ENCODE peak calls at places on chromosomes 1 and 21, in nine cellular contexts. One of them, this sample, is unnamed.

GRCh38 chr1:94245747-94246438 is 8.5 kb upstream of the ARHGAP29 start:
- DNase-seq in CD8-positive, alpha-beta T cell: no peak
- DNase-seq in GM12865: no peak
- DNase-seq in body of pancreas: no peak
- DNase-seq in HFF-Myc: no peak
- DNase-seq in cardiac muscle cell: no peak
- DNase-seq in AG10803: no peak
- DNase-seq in IMR-90: peak
- DNase-seq in HCT116: no peak
- DNase-seq in this sample: no peak

GRCh38 chr1:99441234-99442095 is 177.2 kb downstream of the PLPPR4 start:
- DNase-seq in CD8-positive, alpha-beta T cell: no peak
- DNase-seq in GM12865: no peak
- DNase-seq in body of pancreas: no peak
- DNase-seq in HFF-Myc: no peak
- DNase-seq in cardiac muscle cell: no peak
- DNase-seq in AG10803: peak
- DNase-seq in IMR-90: peak
- DNase-seq in HCT116: no peak
- DNase-seq in this sample: no peak

GRCh38 chr1:56360021-56360420 is 219.3 kb downstream of the PLPP3 start:
- DNase-seq in CD8-positive, alpha-beta T cell: no peak
- DNase-seq in GM12865: no peak
- DNase-seq in body of pancreas: no peak
- DNase-seq in HFF-Myc: no peak
- DNase-seq in cardiac muscle cell: no peak
- DNase-seq in AG10803: no peak
- DNase-seq in IMR-90: peak
- DNase-seq in HCT116: no peak
- DNase-seq in this sample: no peak

GRCh38 chr1:187001198-187001904 is 172.6 kb downstream of the PLA2G4A start:
- DNase-seq in CD8-positive, alpha-beta T cell: no peak
- DNase-seq in GM12865: no peak
- DNase-seq in body of pancreas: no peak
- DNase-seq in HFF-Myc: peak
- DNase-seq in cardiac muscle cell: no peak
- DNase-seq in AG10803: peak
- DNase-seq in IMR-90: peak
- DNase-seq in HCT116: no peak
- DNase-seq in this sample: no peak

GRCh38 chr1:100353073-100353801 is 931 bp downstream of the CDC14A start:
- DNase-seq in CD8-positive, alpha-beta T cell: peak
- DNase-seq in GM12865: peak
- DNase-seq in body of pancreas: peak
- DNase-seq in HFF-Myc: no peak
- DNase-seq in cardiac muscle cell: no peak
- DNase-seq in AG10803: peak
- DNase-seq in IMR-90: no peak
- DNase-seq in HCT116: no peak
- DNase-seq in this sample: peak

GRCh38 chr21:44919111-44919912 is 1.4 kb downstream of the ITGB2 start:
- DNase-seq in CD8-positive, alpha-beta T cell: peak
- DNase-seq in GM12865: no peak
- DNase-seq in body of pancreas: no peak
- DNase-seq in HFF-Myc: no peak
- DNase-seq in cardiac muscle cell: no peak
- DNase-seq in AG10803: no peak
- DNase-seq in IMR-90: no peak
- DNase-seq in HCT116: no peak
- DNase-seq in this sample: no peak

GRCh38 chr1:40848530-40849189 is 13.5 kb downstream of the CITED4 start:
- DNase-seq in CD8-positive, alpha-beta T cell: no peak
- DNase-seq in GM12865: peak
- DNase-seq in body of pancreas: peak
- DNase-seq in HFF-Myc: peak
- DNase-seq in cardiac muscle cell: peak
- DNase-seq in AG10803: peak
- DNase-seq in IMR-90: peak
- DNase-seq in HCT116: peak
- DNase-seq in this sample: peak

GRCh38 chr21:33856893-33857527 is 58.6 kb downstream of the ATP5PO start:
- DNase-seq in CD8-positive, alpha-beta T cell: no peak
- DNase-seq in GM12865: no peak
- DNase-seq in body of pancreas: no peak
- DNase-seq in HFF-Myc: no peak
- DNase-seq in cardiac muscle cell: no peak
- DNase-seq in AG10803: peak
- DNase-seq in IMR-90: no peak
- DNase-seq in HCT116: no peak
- DNase-seq in this sample: no peak

GRCh38 chr1:210695041-210695440 is 366.3 kb downstream of the HHAT start:
- DNase-seq in CD8-positive, alpha-beta T cell: no peak
- DNase-seq in GM12865: no peak
- DNase-seq in body of pancreas: no peak
- DNase-seq in HFF-Myc: no peak
- DNase-seq in cardiac muscle cell: no peak
- DNase-seq in AG10803: no peak
- DNase-seq in IMR-90: peak
- DNase-seq in HCT116: no peak
- DNase-seq in this sample: no peak

GRCh38 chr1:3996846-3997705 is 97.0 kb upstream of the C1orf174 start:
- DNase-seq in CD8-positive, alpha-beta T cell: no peak
- DNase-seq in GM12865: no peak
- DNase-seq in body of pancreas: no peak
- DNase-seq in HFF-Myc: no peak
- DNase-seq in cardiac muscle cell: no peak
- DNase-seq in AG10803: no peak
- DNase-seq in IMR-90: no peak
- DNase-seq in HCT116: no peak
- DNase-seq in this sample: no peak

GRCh38 chr1:86430376-86430775 is 6.4 kb downstream of the CLCA2 start:
- DNase-seq in CD8-positive, alpha-beta T cell: no peak
- DNase-seq in GM12865: no peak
- DNase-seq in body of pancreas: no peak
- DNase-seq in HFF-Myc: no peak
- DNase-seq in cardiac muscle cell: no peak
- DNase-seq in AG10803: no peak
- DNase-seq in IMR-90: no peak
- DNase-seq in HCT116: no peak
- DNase-seq in this sample: no peak

GRCh38 chr21:28464988-28465387 is 527.7 kb downstream of the LTN1 start:
- DNase-seq in CD8-positive, alpha-beta T cell: no peak
- DNase-seq in GM12865: no peak
- DNase-seq in body of pancreas: no peak
- DNase-seq in HFF-Myc: no peak
- DNase-seq in cardiac muscle cell: no peak
- DNase-seq in AG10803: no peak
- DNase-seq in IMR-90: no peak
- DNase-seq in HCT116: no peak
- DNase-seq in this sample: no peak

GRCh38 chr1:147504801-147505303 is 36.4 kb upstream of the BCL9 start:
- DNase-seq in CD8-positive, alpha-beta T cell: no peak
- DNase-seq in GM12865: no peak
- DNase-seq in body of pancreas: no peak
- DNase-seq in HFF-Myc: no peak
- DNase-seq in cardiac muscle cell: peak
- DNase-seq in AG10803: peak
- DNase-seq in IMR-90: peak
- DNase-seq in HCT116: no peak
- DNase-seq in this sample: peak

GRCh38 chr1:225963735-225964530 is 22.9 kb upstream of the LEFTY2 start:
- DNase-seq in CD8-positive, alpha-beta T cell: no peak
- DNase-seq in GM12865: no peak
- DNase-seq in body of pancreas: no peak
- DNase-seq in HFF-Myc: no peak
- DNase-seq in cardiac muscle cell: no peak
- DNase-seq in AG10803: no peak
- DNase-seq in IMR-90: no peak
- DNase-seq in HCT116: no peak
- DNase-seq in this sample: no peak

GRCh38 chr1:172882791-172883386 is 167.9 kb downstream of the TNFSF18 start:
- DNase-seq in CD8-positive, alpha-beta T cell: no peak
- DNase-seq in GM12865: no peak
- DNase-seq in body of pancreas: no peak
- DNase-seq in HFF-Myc: no peak
- DNase-seq in cardiac muscle cell: no peak
- DNase-seq in AG10803: no peak
- DNase-seq in IMR-90: no peak
- DNase-seq in HCT116: no peak
- DNase-seq in this sample: no peak

GRCh38 chr1:13786541-13786940 is 86.6 kb downstream of the PRDM2 start:
- DNase-seq in CD8-positive, alpha-beta T cell: no peak
- DNase-seq in GM12865: no peak
- DNase-seq in body of pancreas: no peak
- DNase-seq in HFF-Myc: no peak
- DNase-seq in cardiac muscle cell: no peak
- DNase-seq in AG10803: no peak
- DNase-seq in IMR-90: no peak
- DNase-seq in HCT116: no peak
- DNase-seq in this sample: no peak

GRCh38 chr1:13790290-13791035 is 90.5 kb downstream of the PRDM2 start:
- DNase-seq in CD8-positive, alpha-beta T cell: no peak
- DNase-seq in GM12865: no peak
- DNase-seq in body of pancreas: no peak
- DNase-seq in HFF-Myc: no peak
- DNase-seq in cardiac muscle cell: no peak
- DNase-seq in AG10803: no peak
- DNase-seq in IMR-90: no peak
- DNase-seq in HCT116: no peak
- DNase-seq in this sample: no peak

GRCh38 chr1:13784971-13785370 is 85.0 kb downstream of the PRDM2 start:
- DNase-seq in CD8-positive, alpha-beta T cell: no peak
- DNase-seq in GM12865: no peak
- DNase-seq in body of pancreas: no peak
- DNase-seq in HFF-Myc: no peak
- DNase-seq in cardiac muscle cell: no peak
- DNase-seq in AG10803: no peak
- DNase-seq in IMR-90: peak
- DNase-seq in HCT116: no peak
- DNase-seq in this sample: no peak

GRCh38 chr1:13792429-13792828 is 92.4 kb downstream of the PRDM2 start:
- DNase-seq in CD8-positive, alpha-beta T cell: no peak
- DNase-seq in GM12865: no peak
- DNase-seq in body of pancreas: no peak
- DNase-seq in HFF-Myc: no peak
- DNase-seq in cardiac muscle cell: no peak
- DNase-seq in AG10803: peak
- DNase-seq in IMR-90: peak
- DNase-seq in HCT116: no peak
- DNase-seq in this sample: no peak

GRCh38 chr1:13788795-13789194 is 88.8 kb downstream of the PRDM2 start:
- DNase-seq in CD8-positive, alpha-beta T cell: no peak
- DNase-seq in GM12865: no peak
- DNase-seq in body of pancreas: no peak
- DNase-seq in HFF-Myc: no peak
- DNase-seq in cardiac muscle cell: no peak
- DNase-seq in AG10803: no peak
- DNase-seq in IMR-90: no peak
- DNase-seq in HCT116: no peak
- DNase-seq in this sample: no peak
- TF ChIP-seq CTCF in CD8-positive, alpha-beta T cell: no peak
- TF ChIP-seq CTCF in GM12865: no peak
- TF ChIP-seq CTCF in body of pancreas: no peak
- TF ChIP-seq CTCF in HFF-Myc: no peak
- TF ChIP-seq CTCF in cardiac muscle cell: no peak
- TF ChIP-seq CTCF in AG10803: no peak
- TF ChIP-seq CTCF in IMR-90: no peak
- TF ChIP-seq CTCF in HCT116: no peak
- TF ChIP-seq CTCF in this sample: no peak

DNA sequence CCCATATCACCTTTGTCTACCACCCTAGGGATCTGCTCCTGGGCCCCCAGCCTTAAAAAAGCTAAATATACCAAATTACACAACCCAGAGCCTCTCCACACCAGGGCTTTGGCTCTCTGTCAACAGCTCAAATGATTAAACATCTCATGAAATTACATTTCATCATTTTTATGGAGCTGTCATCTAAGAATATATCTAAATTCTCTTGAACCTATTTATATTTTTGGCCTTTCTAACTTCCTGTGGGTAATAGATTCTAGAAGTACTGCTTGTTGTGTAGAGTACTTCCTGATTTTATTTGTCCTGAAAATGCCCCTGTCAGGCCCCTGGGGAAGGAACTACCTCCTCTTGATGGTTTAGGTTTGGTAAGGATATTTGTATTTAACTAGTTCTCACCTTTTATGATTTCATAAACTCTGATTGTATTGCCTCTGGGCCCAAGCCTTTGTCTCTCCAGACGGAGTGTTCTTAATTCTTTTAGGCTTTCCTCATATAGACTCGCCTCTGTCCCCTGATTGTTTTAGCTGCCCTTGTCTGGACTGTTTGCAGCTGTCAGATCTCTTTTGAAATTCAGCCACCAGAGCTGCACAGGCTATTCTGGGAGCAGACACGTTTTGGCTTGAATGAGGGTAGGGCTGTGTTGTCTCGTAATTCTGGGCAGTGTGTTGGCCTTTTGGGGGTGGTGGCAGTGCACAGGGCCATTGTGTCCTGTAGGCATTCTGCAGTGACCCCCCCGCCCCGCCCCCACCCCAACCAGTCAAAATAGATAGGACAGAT is 16.6 kb downstream of the MYOG start:
- DNase-seq in CD8-positive, alpha-beta T cell: no peak
- DNase-seq in GM12865: no peak
- DNase-seq in body of pancreas: no peak
- DNase-seq in HFF-Myc: no peak
- DNase-seq in cardiac muscle cell: peak
- DNase-seq in AG10803: peak
- DNase-seq in IMR-90: no peak
- DNase-seq in HCT116: no peak
- DNase-seq in this sample: no peak
- H3K4me3 ChIP-seq in CD8-positive, alpha-beta T cell: no peak
- H3K4me3 ChIP-seq in GM12865: no peak
- H3K4me3 ChIP-seq in body of pancreas: no peak
- H3K4me3 ChIP-seq in HFF-Myc: no peak
- H3K4me3 ChIP-seq in cardiac muscle cell: no peak
- H3K4me3 ChIP-seq in AG10803: no peak
- H3K4me3 ChIP-seq in IMR-90: no peak
- H3K4me3 ChIP-seq in HCT116: no peak
- H3K4me3 ChIP-seq in this sample: no peak

GRCh38 chr1:240608707-240609106 is 3.2 kb downstream of the GREM2 start:
- DNase-seq in CD8-positive, alpha-beta T cell: peak
- DNase-seq in GM12865: peak
- DNase-seq in body of pancreas: no peak
- DNase-seq in HFF-Myc: no peak
- DNase-seq in cardiac muscle cell: peak
- DNase-seq in AG10803: no peak
- DNase-seq in IMR-90: no peak
- DNase-seq in HCT116: no peak
- DNase-seq in this sample: peak
- TF ChIP-seq CTCF in CD8-positive, alpha-beta T cell: no peak
- TF ChIP-seq CTCF in GM12865: no peak
- TF ChIP-seq CTCF in body of pancreas: peak
- TF ChIP-seq CTCF in HFF-Myc: peak
- TF ChIP-seq CTCF in cardiac muscle cell: peak
- TF ChIP-seq CTCF in AG10803: peak
- TF ChIP-seq CTCF in IMR-90: peak
- TF ChIP-seq CTCF in HCT116: no peak
- TF ChIP-seq CTCF in this sample: peak

DNA sequence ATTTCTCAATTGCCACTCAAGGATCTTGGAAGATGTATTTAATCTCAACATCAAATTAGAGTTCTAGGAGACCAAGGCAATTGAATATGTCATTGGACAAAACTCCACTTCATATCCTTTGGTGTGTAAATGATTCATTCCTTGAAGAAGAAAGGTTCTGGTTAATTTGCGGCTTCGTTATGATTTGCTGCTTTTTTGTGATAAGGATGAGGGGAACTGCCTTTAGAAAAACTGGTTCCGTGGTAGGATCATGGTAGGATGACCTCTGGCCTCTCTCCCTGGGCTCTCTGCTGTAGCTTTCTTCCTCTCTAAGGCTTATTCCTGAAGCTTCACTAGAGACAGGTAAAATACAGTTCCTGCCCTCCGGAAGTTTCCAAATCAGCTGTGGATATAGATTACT is 51.5 kb upstream of the ERRFI1 start:
- DNase-seq in CD8-positive, alpha-beta T cell: no peak
- DNase-seq in GM12865: no peak
- DNase-seq in body of pancreas: no peak
- DNase-seq in HFF-Myc: no peak
- DNase-seq in cardiac muscle cell: no peak
- DNase-seq in AG10803: no peak
- DNase-seq in IMR-90: no peak
- DNase-seq in HCT116: no peak
- DNase-seq in this sample: no peak
- H3K4me3 ChIP-seq in CD8-positive, alpha-beta T cell: no peak
- H3K4me3 ChIP-seq in GM12865: no peak
- H3K4me3 ChIP-seq in body of pancreas: no peak
- H3K4me3 ChIP-seq in HFF-Myc: no peak
- H3K4me3 ChIP-seq in cardiac muscle cell: no peak
- H3K4me3 ChIP-seq in AG10803: no peak
- H3K4me3 ChIP-seq in IMR-90: no peak
- H3K4me3 ChIP-seq in HCT116: peak
- H3K4me3 ChIP-seq in this sample: no peak

This sample was measured in WERI-Rb-1.